ENCODE peak calls at places on chromosomes 2 and 18, in six cellular contexts. X is LHCN-M2, W is NCI-H1105, I is bronchial epithelial cell, N is T47D, B is small intestine. P is an unnamed sample.

GRCh38 chr2:205586626-205587025 is 95.7 kb upstream of the NRP2 start:
- DNase-seq in X (no peak), W (no peak), I (no peak), N (no peak), B (no peak), P (no peak)

GRCh38 chr2:177631702-177632101 is 239.1 kb downstream of the AGPS start:
- DNase-seq in X (no peak), W (no peak), I (no peak), N (no peak), B (no peak), P (no peak)

GRCh38 chr2:162989507-162989906 is 150.9 kb upstream of the KCNH7 start:
- DNase-seq in X (no peak), W (peak; percentile 37), I (no peak), N (peak; percentile 66), B (no peak), P (no peak)

GRCh38 chr2:60907329-60907728 is 26.0 kb downstream of the REL start:
- DNase-seq in X (no peak), W (no peak), I (no peak), N (no peak), B (no peak), P (no peak)

GRCh38 chr2:49619804-49620203 is 465.5 kb upstream of the FSHR start:
- DNase-seq in X (no peak), W (no peak), I (peak; percentile 15), N (peak; percentile 14), B (no peak), P (no peak)

GRCh38 chr2:133936601-133937000 is 317.3 kb upstream of the MGAT5 start:
- DNase-seq in X (no peak), W (no peak), I (no peak), N (no peak), B (no peak), P (peak; percentile 39)

GRCh38 chr2:138113871-138114525 is 149.7 kb downstream of the HNMT start:
- DNase-seq in X (no peak), W (no peak), I (no peak), N (no peak), B (no peak), P (peak; percentile 20)

GRCh38 chr18:50880108-50880465 is 1.2 kb downstream of the ME2 start:
- DNase-seq in X (no peak), W (no peak), I (no peak), N (no peak), B (no peak), P (peak; percentile 9)

GRCh38 chr18:46301081-46301480 is 196.9 kb downstream of the HAUS1 start:
- DNase-seq in X (no peak), W (no peak), I (no peak), N (no peak), B (no peak), P (no peak)

GRCh38 chr2:203636896-203637818 is 69.3 kb upstream of the CD28 start:
- DNase-seq in X (peak; percentile 57), W (no peak), I (no peak), N (peak; percentile 49), B (no peak), P (peak; percentile 60)

GRCh38 chr2:173884403-173884802 is 80.8 kb downstream of the SP3 start:
- DNase-seq in X (peak; percentile 32), W (no peak), I (peak; percentile 33), N (peak; percentile 67), B (peak; percentile 58), P (peak; percentile 66)

GRCh38 chr18:4270988-4271387 is 184.1 kb downstream of the DLGAP1 start:
- DNase-seq in X (no peak), W (no peak), I (no peak), N (no peak), B (no peak), P (no peak)

GRCh38 chr2:241636983-241637232 is at the start of gene THAP4:
- DNase-seq in X (peak; percentile 78), W (no peak), I (no peak), N (peak; percentile 73), B (peak; percentile 70), P (peak; percentile 81)

GRCh38 chr18:45775241-45775676 is 50.2 kb upstream of the SIGLEC15 start:
- DNase-seq in X (peak; percentile 64), W (no peak), I (peak; percentile 66), N (no peak), B (peak; percentile 79), P (peak; percentile 62)

GRCh38 chr2:176577054-176577453 is 307.8 kb downstream of the MTX2 start:
- DNase-seq in X (no peak), W (no peak), I (no peak), N (no peak), B (no peak), P (no peak)

GRCh38 chr18:55577812-55578539 is 10.0 kb downstream of the TCF4 start:
- DNase-seq in X (peak; percentile 67), W (no peak), I (no peak), N (peak; percentile 36), B (no peak), P (no peak)

GRCh38 chr2:100321181-100321880 is 970 bp downstream of the LONRF2 start:
- DNase-seq in X (no peak), W (peak; percentile 21), I (peak; percentile 10), N (peak; percentile 69), B (peak; percentile 38), P (peak; percentile 20)

GRCh38 chr18:57210101-57210661 is 63.3 kb downstream of the BOD1L2 start:
- DNase-seq in X (peak; percentile 57), W (no peak), I (peak; percentile 85), N (peak; percentile 51), B (peak; percentile 96), P (peak; percentile 81)

GRCh38 chr2:46389417-46389916 is 89.9 kb upstream of the TMEM247 start:
- DNase-seq in X (no peak), W (no peak), I (no peak), N (peak; percentile 15), B (no peak), P (peak; percentile 51)

GRCh38 chr2:20676353-20677215 is 9.6 kb downstream of the GDF7 start:
- DNase-seq in X (no peak), W (no peak), I (peak; percentile 16), N (peak; percentile 20), B (peak; percentile 89), P (no peak)

GRCh38 chr18:52313213-52313612 is 26.8 kb upstream of the DCC start:
- DNase-seq in X (no peak), W (no peak), I (peak; percentile 74), N (no peak), B (peak; percentile 56), P (no peak)

GRCh38 chr18:53649621-53650020 is 574.8 kb downstream of the MBD2 start:
- DNase-seq in X (no peak), W (no peak), I (no peak), N (peak; percentile 1), B (no peak), P (no peak)

P was measured in EH.